ENCODE peak calls at places on chromosomes 6 and 20, in six cellular contexts. One of them, this sample, is unnamed.

GRCh38 chr6:39003072-39003471 is 45.5 kb upstream of the GLP1R start:
- DNase-seq in T-helper 2 cell: peak
- DNase-seq in effector CD4-positive, alpha-beta T cell: no peak
- DNase-seq in activated CD4-positive, alpha-beta T cell treated with anti-CD3 and anti-CD28 coated beads, Interleukin-2, amount 50 U/mL, for 1 hour: no peak
- DNase-seq in NCI-H1417: peak
- DNase-seq in endodermal cell: peak
- DNase-seq in this sample: peak

GRCh38 chr6:110337481-110337880 is 20.7 kb downstream of the METTL24 start:
- DNase-seq in T-helper 2 cell: no peak
- DNase-seq in effector CD4-positive, alpha-beta T cell: no peak
- DNase-seq in activated CD4-positive, alpha-beta T cell treated with anti-CD3 and anti-CD28 coated beads, Interleukin-2, amount 50 U/mL, for 1 hour: no peak
- DNase-seq in NCI-H1417: no peak
- DNase-seq in endodermal cell: no peak
- DNase-seq in this sample: no peak

GRCh38 chr6:24910850-24911712 is 24.7 kb downstream of the RIPOR2 start:
- DNase-seq in T-helper 2 cell: peak
- DNase-seq in effector CD4-positive, alpha-beta T cell: peak
- DNase-seq in activated CD4-positive, alpha-beta T cell treated with anti-CD3 and anti-CD28 coated beads, Interleukin-2, amount 50 U/mL, for 1 hour: peak
- DNase-seq in NCI-H1417: peak
- DNase-seq in endodermal cell: peak
- DNase-seq in this sample: peak

GRCh38 chr6:165835410-165835851 is 172.4 kb upstream of the PDE10A start:
- DNase-seq in T-helper 2 cell: no peak
- DNase-seq in effector CD4-positive, alpha-beta T cell: no peak
- DNase-seq in activated CD4-positive, alpha-beta T cell treated with anti-CD3 and anti-CD28 coated beads, Interleukin-2, amount 50 U/mL, for 1 hour: no peak
- DNase-seq in NCI-H1417: no peak
- DNase-seq in endodermal cell: no peak
- DNase-seq in this sample: no peak

GRCh38 chr6:130183271-130184222 is 39.2 kb downstream of the SAMD3 start:
- DNase-seq in T-helper 2 cell: peak
- DNase-seq in effector CD4-positive, alpha-beta T cell: peak
- DNase-seq in activated CD4-positive, alpha-beta T cell treated with anti-CD3 and anti-CD28 coated beads, Interleukin-2, amount 50 U/mL, for 1 hour: no peak
- DNase-seq in NCI-H1417: no peak
- DNase-seq in endodermal cell: no peak
- DNase-seq in this sample: no peak

GRCh38 chr20:49149281-49150045 is 38.7 kb downstream of the STAU1 start:
- DNase-seq in T-helper 2 cell: no peak
- DNase-seq in effector CD4-positive, alpha-beta T cell: no peak
- DNase-seq in activated CD4-positive, alpha-beta T cell treated with anti-CD3 and anti-CD28 coated beads, Interleukin-2, amount 50 U/mL, for 1 hour: no peak
- DNase-seq in NCI-H1417: no peak
- DNase-seq in endodermal cell: no peak
- DNase-seq in this sample: no peak

GRCh38 chr6:44672838-44673237 is 285.3 kb downstream of the CDC5L start:
- DNase-seq in T-helper 2 cell: no peak
- DNase-seq in effector CD4-positive, alpha-beta T cell: no peak
- DNase-seq in activated CD4-positive, alpha-beta T cell treated with anti-CD3 and anti-CD28 coated beads, Interleukin-2, amount 50 U/mL, for 1 hour: no peak
- DNase-seq in NCI-H1417: no peak
- DNase-seq in endodermal cell: no peak
- DNase-seq in this sample: no peak

GRCh38 chr6:42251911-42252637 is 34.4 kb upstream of the MRPS10 start:
- DNase-seq in T-helper 2 cell: no peak
- DNase-seq in effector CD4-positive, alpha-beta T cell: no peak
- DNase-seq in activated CD4-positive, alpha-beta T cell treated with anti-CD3 and anti-CD28 coated beads, Interleukin-2, amount 50 U/mL, for 1 hour: no peak
- DNase-seq in NCI-H1417: peak
- DNase-seq in endodermal cell: no peak
- DNase-seq in this sample: no peak

This sample was measured in GM23338.